ENCODE peak calls at places on chromosomes 5 and 9, in eight cellular contexts. C, E, J, P, M, X, R and O are unnamed samples.

GRCh38 chr9:88583901-88584596 is 49.1 kb downstream of the NXNL2 start:
- DNase-seq in P (no peak), E (peak), C (no peak), J (no peak), M (peak), X (no peak), R (peak), O (no peak)

GRCh38 chr9:68704804-68705635 is at the start of gene PIP5K1B:
- DNase-seq in J (peak), E (peak), R (peak), C (peak), M (peak), P (peak), X (peak), O (peak)

GRCh38 chr5:24850911-24851310 is 206.1 kb upstream of the CDH10 start:
- DNase-seq in R (no peak), E (no peak), J (no peak), M (no peak), P (no peak), C (no peak), X (no peak), O (no peak)

GRCh38 chr5:82397741-82398320 is 119.7 kb upstream of the RPS23 start:
- DNase-seq in M (no peak), P (no peak), X (no peak), C (no peak), J (no peak), E (no peak), R (no peak), O (no peak)

GRCh38 chr5:53318303-53318702 is 162.1 kb upstream of the FST start:
- DNase-seq in P (no peak), J (no peak), M (no peak), X (peak), C (no peak), R (no peak), E (no peak), O (no peak)

GRCh38 chr5:154318691-154319090 is 127.1 kb upstream of the SAP30L start:
- DNase-seq in C (no peak), J (no peak), X (no peak), E (no peak), R (no peak), M (no peak), P (no peak), O (no peak)

GRCh38 chr9:131578016-131578415 is 32.7 kb downstream of the PRRT1B start:
- DNase-seq in R (no peak), E (no peak), M (no peak), J (no peak), X (no peak), P (no peak), C (no peak), O (no peak)

GRCh38 chr9:79263666-79264460 is 307.9 kb upstream of the TLE4 start:
- DNase-seq in J (peak), M (no peak), P (no peak), X (no peak), R (no peak), E (no peak), C (no peak), O (no peak)

GRCh38 chr9:33623658-33624586 is 99.9 kb downstream of the ANKRD18B start:
- DNase-seq in X (peak), C (peak), M (peak), P (peak), R (peak), J (peak), E (peak), O (no peak)

GRCh38 chr9:133701981-133702797 is 36.0 kb downstream of the SARDH start:
- DNase-seq in E (no peak), M (peak), P (no peak), C (no peak), R (no peak), J (no peak), X (no peak), O (no peak)

GRCh38 chr5:170572453-170572852 is 68.6 kb downstream of the KCNIP1 start:
- DNase-seq in J (no peak), C (no peak), X (peak), P (no peak), M (no peak), E (no peak), R (no peak), O (no peak)

GRCh38 chr5:143228597-143229293 is 174.7 kb downstream of the NR3C1 start:
- DNase-seq in J (no peak), M (no peak), E (no peak), R (no peak), C (no peak), X (no peak), P (no peak), O (no peak)